ENCODE peak calls at places on chromosomes 16 and 17, in six cellular contexts. H is suprapubic skin, T is EL, C is GM04504, R is foreskin fibroblast, Z is COR-L47. M is an unnamed sample.

GRCh38 chr17:80104956-80105375 is 3.6 kb downstream of the GAA start:
- DNase-seq in R (no peak), H (peak; percentile 62), T (no peak), C (no peak), Z (no peak), M (no peak)

GRCh38 chr16:76396977-76397376 is 119.8 kb downstream of the CNTNAP4 start:
- DNase-seq in H (no peak), T (no peak), Z (no peak), C (no peak), R (no peak), M (no peak)

GRCh38 chr17:73658821-73659220 is 14.6 kb upstream of the SDK2 start:
- DNase-seq in T (no peak), Z (no peak), R (no peak), C (no peak), H (no peak), M (no peak)

GRCh38 chr17:81147701-81148100 is 17.6 kb upstream of the PVALEF start:
- DNase-seq in T (no peak), R (no peak), H (no peak), Z (no peak), C (no peak), M (no peak)

GRCh38 chr16:48201515-48202201 is 42.4 kb upstream of the LONP2 start:
- DNase-seq in H (no peak), T (no peak), Z (no peak), R (no peak), C (no peak), M (no peak)

GRCh38 chr16:86007524-86007923 is 108.6 kb downstream of the IRF8 start:
- DNase-seq in Z (no peak), R (no peak), C (no peak), H (no peak), T (no peak), M (no peak)

GRCh38 chr17:28717578-28718316 is at the start of gene RAB34:
- DNase-seq in R (peak; percentile 89), H (peak; percentile 87), C (peak; percentile 73), Z (no peak), T (peak; percentile 92), M (peak; percentile 81)

GRCh38 chr16:62068747-62069146 is 32.5 kb upstream of the CDH8 start:
- DNase-seq in T (no peak), H (no peak), C (no peak), Z (no peak), R (no peak), M (no peak)

GRCh38 chr17:68822752-68823289 is 132.4 kb downstream of the ABCA8 start:
- DNase-seq in Z (no peak), R (no peak), T (no peak), H (no peak), C (no peak), M (no peak)

GRCh38 chr17:18006495-18007239 is 32.3 kb downstream of the ATPAF2 start:
- DNase-seq in R (no peak), T (no peak), H (no peak), C (no peak), Z (no peak), M (no peak)

GRCh38 chr16:85172465-85173071 is 60.3 kb upstream of the CIBAR2 start:
- DNase-seq in T (peak; percentile 69), R (peak; percentile 56), Z (peak; percentile 77), C (no peak), H (no peak), M (peak; percentile 12)

GRCh38 chr16:2292221-2292620 is 24.3 kb upstream of the RNPS1 start:
- DNase-seq in Z (no peak), R (no peak), T (no peak), H (no peak), C (no peak), M (no peak)

GRCh38 chr17:41474863-41475262 is 6.1 kb downstream of the KRT35 start:
- DNase-seq in H (no peak), C (no peak), R (no peak), T (no peak), Z (no peak), M (no peak)

GRCh38 chr17:43570518-43570928 is 24.4 kb upstream of the ETV4 start:
- DNase-seq in Z (no peak), R (peak; percentile 80), C (peak; percentile 48), T (peak; percentile 87), H (no peak), M (no peak)

GRCh38 chr16:68901910-68902309 is 58.6 kb downstream of the TANGO6 start:
- DNase-seq in T (peak; percentile 13), Z (no peak), C (peak; percentile 44), H (no peak), R (peak; percentile 35), M (no peak)

GRCh38 chr17:17021194-17021863 is 20.9 kb upstream of the MPRIP start:
- DNase-seq in H (no peak), C (no peak), T (peak; percentile 28), R (no peak), Z (no peak), M (no peak)

GRCh38 chr17:60640503-60640902 is 37.1 kb upstream of the BCAS3 start:
- DNase-seq in Z (no peak), H (no peak), T (peak; percentile 34), R (no peak), C (no peak), M (no peak)

GRCh38 chr16:85234310-85235235 is 122.3 kb upstream of the CIBAR2 start:
- DNase-seq in H (no peak), Z (no peak), R (peak; percentile 78), C (no peak), T (peak; percentile 74), M (peak; percentile 44)

GRCh38 chr16:11738742-11739544 is 3.7 kb downstream of the TXNDC11 start:
- DNase-seq in R (no peak), T (no peak), Z (no peak), H (no peak), C (no peak), M (no peak)

GRCh38 chr17:1961187-1961586 is 63.9 kb downstream of the RTN4RL1 start:
- DNase-seq in H (no peak), Z (no peak), C (no peak), R (no peak), T (no peak), M (peak; percentile 96)

GRCh38 chr17:76709077-76709950 is 1.5 kb downstream of the MXRA7 start:
- DNase-seq in R (peak; percentile 96), C (peak; percentile 95), H (peak; percentile 88), Z (no peak), T (peak; percentile 99), M (peak; percentile 18)

GRCh38 chr16:3879258-3879886 is 1.1 kb downstream of the CREBBP start:
- DNase-seq in Z (no peak), R (no peak), C (no peak), T (no peak), H (peak; percentile 74), M (peak; percentile 32)

GRCh38 chr16:85641776-85642176 is 28.7 kb downstream of the GSE1 start:
- DNase-seq in H (peak; percentile 73), R (no peak), T (no peak), Z (peak; percentile 89), C (no peak), M (no peak)

GRCh38 chr17:6894206-6894528 is 62.6 kb upstream of the TEKT1 start:
- DNase-seq in R (peak; percentile 2), H (no peak), T (no peak), Z (no peak), C (no peak), M (no peak)

GRCh38 chr16:67399749-67400704 is 6.7 kb upstream of the TPPP3 start:
- DNase-seq in R (no peak), H (peak; percentile 63), C (no peak), T (no peak), Z (peak; percentile 97), M (peak; percentile 76)

GRCh38 chr16:17241264-17241835 is 229.4 kb downstream of the XYLT1 start:
- DNase-seq in H (peak; percentile 65), T (no peak), R (no peak), Z (no peak), C (no peak), M (no peak)

GRCh38 chr16:50610331-50611262 is 62.4 kb downstream of the NKD1 start:
- DNase-seq in T (no peak), R (no peak), C (no peak), Z (no peak), H (no peak), M (no peak)

GRCh38 chr16:81615833-81616232 is 163.3 kb upstream of the PLCG2 start:
- DNase-seq in C (no peak), H (no peak), R (no peak), T (no peak), Z (no peak), M (no peak)

GRCh38 chr17:48693178-48693577 is 29.1 kb downstream of the PRAC1 start:
- DNase-seq in Z (no peak), C (no peak), H (no peak), R (no peak), T (no peak), M (no peak)

GRCh38 chr17:17664073-17664470 is 17.2 kb upstream of the RAI1 start:
- DNase-seq in Z (no peak), T (no peak), C (no peak), H (no peak), R (no peak), M (no peak)

GRCh38 chr17:42200702-42201101 is 6.4 kb upstream of the GHDC start:
- DNase-seq in Z (no peak), T (no peak), R (no peak), H (no peak), C (no peak), M (no peak)

GRCh38 chr16:83959621-83960434 is 6.8 kb downstream of the OSGIN1 start:
- DNase-seq in C (no peak), R (no peak), H (no peak), Z (no peak), T (no peak), M (no peak)

GRCh38 chr17:512926-513325 is 160.3 kb upstream of the RPH3AL start:
- DNase-seq in C (peak; percentile 72), T (peak; percentile 60), H (no peak), R (peak; percentile 81), Z (no peak), M (no peak)

GRCh38 chr17:76318586-76318985 is 10.5 kb upstream of the QRICH2 start:
- DNase-seq in Z (no peak), T (peak; percentile 21), C (no peak), R (no peak), H (no peak), M (no peak)

GRCh38 chr17:56592487-56593072 is 919 bp upstream of the NOG start:
- DNase-seq in R (no peak), Z (peak; percentile 6), T (peak; percentile 70), C (no peak), H (peak; percentile 64), M (peak; percentile 21)

GRCh38 chr17:62688398-62689140 is 61.1 kb downstream of the MRC2 start:
- DNase-seq in H (peak; percentile 55), C (no peak), T (no peak), Z (peak; percentile 33), R (no peak), M (no peak)

GRCh38 chr16:72122916-72123315 is 29.3 kb downstream of the DHX38 start:
- DNase-seq in Z (no peak), H (no peak), R (no peak), C (no peak), T (no peak), M (no peak)

GRCh38 chr17:75691371-75692290 is 24.5 kb downstream of the SAP30BP start:
- DNase-seq in H (no peak), Z (no peak), R (no peak), T (peak; percentile 63), C (no peak), M (no peak)

M was measured in NCI-H146.